ENCODE peak calls at places on chromosomes 2 and 18, in six cellular contexts. S is aorta, D is colonic mucosa, K is HL-60, E is tibial nerve, L is spleen. C is an unnamed sample.

GRCh38 chr18:50053142-50053541 is 141.8 kb downstream of the MYO5B start:
- DNase-seq in L (no peak), K (no peak), E (no peak), D (no peak), S (no peak), C (no peak)

GRCh38 chr2:71798266-71799012 is 345.1 kb downstream of the DYSF start:
- DNase-seq in S (no peak), D (no peak), K (peak; percentile 10), L (peak; percentile 72), E (no peak), C (no peak)

GRCh38 chr2:43370705-43371104 is 144.3 kb upstream of the ZFP36L2 start:
- DNase-seq in S (no peak), L (no peak), D (no peak), K (no peak), E (no peak), C (no peak)

GRCh38 chr2:176364578-176364977 is 95.3 kb downstream of the MTX2 start:
- DNase-seq in K (no peak), E (no peak), D (no peak), S (no peak), L (no peak), C (no peak)

GRCh38 chr18:63883617-63884016 is 3.9 kb upstream of the SERPINB2 start:
- DNase-seq in K (peak; percentile 65), E (no peak), S (no peak), D (no peak), L (no peak), C (no peak)

GRCh38 chr2:240599141-240599583 is 12.6 kb downstream of the CAPN10 start:
- DNase-seq in S (no peak), D (no peak), E (peak; percentile 1), L (peak; percentile 62), K (no peak), C (no peak)

GRCh38 chr2:145874466-145874865 is 1354.5 kb upstream of the ZEB2 start:
- DNase-seq in E (no peak), S (no peak), K (no peak), L (no peak), D (no peak), C (no peak)

GRCh38 chr2:59770651-59771050 is 782.8 kb downstream of the BCL11A start:
- DNase-seq in E (no peak), D (no peak), S (no peak), K (no peak), L (no peak), C (no peak)

GRCh38 chr2:179932786-179933185 is 71.4 kb upstream of the ZNF385B start:
- DNase-seq in K (no peak), D (no peak), S (no peak), L (no peak), E (no peak), C (no peak)

GRCh38 chr18:26190506-26190905 is 35.7 kb upstream of the TAF4B start:
- DNase-seq in L (peak; percentile 88), E (no peak), K (no peak), D (no peak), S (no peak), C (no peak)

GRCh38 chr2:21231985-21232384 is 108.2 kb downstream of the TDRD15 start:
- DNase-seq in E (no peak), K (no peak), D (no peak), S (no peak), L (no peak), C (no peak)

GRCh38 chr2:204511021-204511420 is 34.3 kb upstream of the PARD3B start:
- DNase-seq in D (no peak), K (no peak), E (no peak), S (no peak), L (no peak), C (no peak)

GRCh38 chr18:50720281-50720680 is 99.5 kb downstream of the MRO start:
- DNase-seq in S (no peak), D (no peak), L (no peak), E (no peak), K (no peak), C (no peak)

GRCh38 chr2:65604246-65604645 is 171.8 kb upstream of the SPRED2 start:
- DNase-seq in K (no peak), L (no peak), S (no peak), E (no peak), D (no peak), C (no peak)

GRCh38 chr2:223108376-223109100 is 56.5 kb downstream of the KCNE4 start:
- DNase-seq in D (no peak), E (no peak), L (no peak), S (no peak), K (peak; percentile 13), C (no peak)

GRCh38 chr2:223856021-223856420 is 18.6 kb upstream of the AP1S3 start:
- DNase-seq in K (no peak), L (no peak), E (no peak), D (no peak), S (no peak), C (no peak)

GRCh38 chr2:120480903-120481445 is 135.0 kb downstream of the INHBB start:
- DNase-seq in D (no peak), S (peak; percentile 28), L (peak; percentile 54), K (no peak), E (no peak), C (no peak)

GRCh38 chr2:95071856-95072255 is 46.3 kb downstream of the MAL start:
- DNase-seq in S (no peak), D (no peak), K (no peak), E (no peak), L (no peak), C (no peak)

GRCh38 chr18:55362303-55362702 is 225.7 kb downstream of the TCF4 start:
- DNase-seq in L (no peak), D (no peak), S (no peak), E (no peak), K (no peak), C (no peak)

GRCh38 chr2:202112041-202112440 is 39.0 kb downstream of the KIAA2012 start:
- DNase-seq in L (no peak), S (no peak), K (no peak), D (no peak), E (no peak), C (no peak)

GRCh38 chr2:159003555-159003954 is 35.1 kb downstream of the TANC1 start:
- DNase-seq in E (no peak), K (no peak), S (no peak), D (no peak), L (no peak), C (no peak)

GRCh38 chr2:145752091-145752806 is 1232.3 kb upstream of the ZEB2 start:
- DNase-seq in K (peak; percentile 44), S (peak; percentile 44), L (no peak), E (peak; percentile 18), D (no peak), C (no peak)

GRCh38 chr18:76736309-76736708 is 86.0 kb upstream of the ZNF236 start:
- DNase-seq in L (no peak), S (no peak), D (no peak), K (no peak), E (no peak), C (no peak)

GRCh38 chr2:239225921-239226561 is 174.8 kb downstream of the HDAC4 start:
- DNase-seq in E (no peak), S (no peak), K (no peak), D (no peak), L (peak; percentile 59), C (no peak)

GRCh38 chr2:239227111-239227581 is 173.7 kb downstream of the HDAC4 start:
- DNase-seq in K (no peak), L (peak; percentile 71), D (no peak), E (no peak), S (no peak), C (no peak)

GRCh38 chr2:239225456-239225855 is 175.4 kb downstream of the HDAC4 start:
- DNase-seq in E (no peak), L (peak; percentile 77), S (no peak), K (no peak), D (no peak), C (no peak)

GRCh38 chr2:239227661-239228371 is 173.0 kb downstream of the HDAC4 start:
- DNase-seq in E (no peak), D (no peak), S (no peak), K (no peak), L (peak; percentile 75), C (no peak)

DNA sequence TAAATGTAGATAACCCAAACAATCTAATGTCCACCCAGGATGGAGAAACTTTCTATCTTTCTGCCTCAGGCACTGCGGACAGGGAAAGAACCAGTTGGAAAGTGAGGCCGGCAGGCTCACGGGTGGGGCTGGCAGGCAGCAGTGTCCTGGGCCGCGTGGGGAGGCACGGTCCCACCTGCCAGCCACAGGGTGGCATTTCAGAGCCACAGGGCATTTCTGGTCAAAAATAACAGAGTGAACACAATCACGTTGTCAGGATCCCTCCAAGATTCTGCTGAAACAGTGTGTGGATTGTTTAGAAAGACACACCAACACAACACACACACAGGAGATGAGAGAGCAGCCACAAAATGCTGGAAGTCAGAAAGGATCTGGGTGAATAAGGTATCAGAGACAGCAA is 174.1 kb downstream of the HDAC4 start:
- DNase-seq in S (no peak), K (no peak), D (no peak), L (peak; percentile 56), E (no peak), C (no peak)
- H3K4me3 ChIP-seq in S (no peak overlapping the region), K (no peak overlapping the region), D (no peak overlapping the region), L (no peak overlapping the region), E (no peak overlapping the region), C (no peak overlapping the region)

DNA sequence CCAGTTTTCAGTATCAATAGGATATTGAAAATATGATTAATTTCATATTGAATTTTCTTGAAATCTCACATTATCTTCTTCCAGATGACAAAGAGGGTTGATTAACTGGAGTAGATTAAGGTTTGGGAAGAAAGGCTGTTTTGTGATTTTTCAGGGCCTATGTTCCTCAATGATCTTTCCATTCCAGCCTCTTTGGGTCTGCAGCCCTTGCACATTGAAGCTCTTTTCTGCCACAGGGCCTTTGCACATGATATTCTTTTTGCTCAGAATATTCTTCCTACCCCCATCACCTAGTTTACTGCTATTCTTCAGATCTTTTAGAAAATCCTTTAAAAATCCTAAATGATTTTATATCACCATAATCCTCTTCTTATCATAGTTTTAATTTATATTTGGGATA is 449.6 kb downstream of the PLCL1 start:
- DNase-seq in L (no peak), E (no peak), D (no peak), S (no peak), K (no peak), C (no peak)
- H3K4me3 ChIP-seq in L (no peak overlapping the region), E (no peak overlapping the region), D (no peak overlapping the region), S (no peak overlapping the region), K (no peak overlapping the region), C (no peak overlapping the region)

GRCh38 chr2:208254118-208254870 is 577 bp downstream of the IDH1 start:
- DNase-seq in S (peak; percentile 88), L (peak; percentile 97), D (peak; percentile 90), E (peak; percentile 56), K (peak; percentile 67), C (peak; percentile 70)

GRCh38 chr2:208255557-208256106 is 761 bp upstream of the IDH1 start:
- DNase-seq in S (no peak), E (no peak), D (no peak), L (no peak), K (no peak), C (no peak)

GRCh38 chr2:208253518-208254117 is 1.3 kb downstream of the IDH1 start:
- DNase-seq in E (no peak), L (no peak), D (no peak), K (no peak), S (no peak), C (no peak)

GRCh38 chr2:208254871-208255556 is at the start of gene IDH1:
- DNase-seq in L (peak; percentile 96), E (peak; percentile 99), S (peak; percentile 97), K (peak; percentile 74), D (peak; percentile 100), C (peak; percentile 93)

GRCh38 chr2:208256192-208256782 is 1.4 kb upstream of the IDH1 start:
- DNase-seq in D (no peak), L (no peak), E (no peak), S (no peak), K (no peak), C (no peak)
- H3K4me3 ChIP-seq in D (no peak overlapping the region), L (no peak overlapping the region), E (no peak overlapping the region), S (no peak overlapping the region), K (no peak overlapping the region), C (no peak overlapping the region)

GRCh38 chr2:118835739-118836410 is 11.6 kb downstream of the EN1 start:
- DNase-seq in E (no peak), S (no peak), K (no peak), D (no peak), L (peak; percentile 70), C (no peak)
- H3K4me3 ChIP-seq in E (peak overlapping the region; percentile 18), S (peak overlapping the region; percentile 38), K (no peak overlapping the region), D (peak overlapping the region; percentile 26), L (peak overlapping the region; percentile 28), C (peak overlapping the region; percentile 42)

C was measured in effector memory CD4-positive, alpha-beta T cell.